ENCODE peak calls at places on chromosomes 7 and 10, in six cellular contexts. One of them, this sample, is unnamed.

GRCh38 chr7:363626-364025 is 73.7 kb downstream of the FOXL3 start:
- DNase-seq in K562: no peak
- DNase-seq in WTC11: no peak
- DNase-seq in HepG2: no peak
- DNase-seq in H1: no peak
- DNase-seq in GM12878: no peak
- DNase-seq in this sample: no peak

GRCh38 chr7:115066634-115067033 is 144.7 kb downstream of the MDFIC start:
- DNase-seq in K562: no peak
- DNase-seq in WTC11: no peak
- DNase-seq in HepG2: no peak
- DNase-seq in H1: no peak
- DNase-seq in GM12878: no peak
- DNase-seq in this sample: no peak

GRCh38 chr10:110978204-110978603 is 58.8 kb downstream of the SHOC2 start:
- DNase-seq in K562: no peak
- DNase-seq in WTC11: no peak
- DNase-seq in HepG2: no peak
- DNase-seq in H1: no peak
- DNase-seq in GM12878: no peak
- DNase-seq in this sample: no peak

GRCh38 chr7:129136887-129137647 is 7.4 kb upstream of the TSPAN33 start:
- DNase-seq in K562: no peak
- DNase-seq in WTC11: no peak
- DNase-seq in HepG2: no peak
- DNase-seq in H1: no peak
- DNase-seq in GM12878: no peak
- DNase-seq in this sample: no peak

GRCh38 chr7:123714296-123715080 is 34.3 kb downstream of the WASL start:
- DNase-seq in K562: no peak
- DNase-seq in WTC11: no peak
- DNase-seq in HepG2: no peak
- DNase-seq in H1: no peak
- DNase-seq in GM12878: no peak
- DNase-seq in this sample: no peak

GRCh38 chr7:124171068-124171467 is 138.2 kb upstream of the TMEM229A start:
- DNase-seq in K562: no peak
- DNase-seq in WTC11: peak; percentile 46
- DNase-seq in HepG2: no peak
- DNase-seq in H1: no peak
- DNase-seq in GM12878: no peak
- DNase-seq in this sample: peak; percentile 65

GRCh38 chr7:137949416-137950262 is 52.2 kb downstream of the CREB3L2 start:
- DNase-seq in K562: no peak
- DNase-seq in WTC11: no peak
- DNase-seq in HepG2: no peak
- DNase-seq in H1: no peak
- DNase-seq in GM12878: no peak
- DNase-seq in this sample: no peak

GRCh38 chr7:49523870-49524269 is 249.6 kb upstream of the VWC2 start:
- DNase-seq in K562: no peak
- DNase-seq in WTC11: no peak
- DNase-seq in HepG2: no peak
- DNase-seq in H1: no peak
- DNase-seq in GM12878: no peak
- DNase-seq in this sample: no peak

GRCh38 chr7:129643545-129644170 is 32.1 kb downstream of the NRF1 start:
- DNase-seq in K562: no peak
- DNase-seq in WTC11: no peak
- DNase-seq in HepG2: no peak
- DNase-seq in H1: no peak
- DNase-seq in GM12878: no peak
- DNase-seq in this sample: no peak

GRCh38 chr10:47121336-47121735 is 178.7 kb upstream of the GDF10 start:
- DNase-seq in K562: no peak
- DNase-seq in WTC11: no peak
- DNase-seq in HepG2: no peak
- DNase-seq in H1: peak; percentile 27
- DNase-seq in GM12878: no peak
- DNase-seq in this sample: no peak

GRCh38 chr7:91537260-91538152 is 273.3 kb downstream of the FZD1 start:
- DNase-seq in K562: no peak
- DNase-seq in WTC11: no peak
- DNase-seq in HepG2: no peak
- DNase-seq in H1: no peak
- DNase-seq in GM12878: no peak
- DNase-seq in this sample: peak; percentile 7

DNA sequence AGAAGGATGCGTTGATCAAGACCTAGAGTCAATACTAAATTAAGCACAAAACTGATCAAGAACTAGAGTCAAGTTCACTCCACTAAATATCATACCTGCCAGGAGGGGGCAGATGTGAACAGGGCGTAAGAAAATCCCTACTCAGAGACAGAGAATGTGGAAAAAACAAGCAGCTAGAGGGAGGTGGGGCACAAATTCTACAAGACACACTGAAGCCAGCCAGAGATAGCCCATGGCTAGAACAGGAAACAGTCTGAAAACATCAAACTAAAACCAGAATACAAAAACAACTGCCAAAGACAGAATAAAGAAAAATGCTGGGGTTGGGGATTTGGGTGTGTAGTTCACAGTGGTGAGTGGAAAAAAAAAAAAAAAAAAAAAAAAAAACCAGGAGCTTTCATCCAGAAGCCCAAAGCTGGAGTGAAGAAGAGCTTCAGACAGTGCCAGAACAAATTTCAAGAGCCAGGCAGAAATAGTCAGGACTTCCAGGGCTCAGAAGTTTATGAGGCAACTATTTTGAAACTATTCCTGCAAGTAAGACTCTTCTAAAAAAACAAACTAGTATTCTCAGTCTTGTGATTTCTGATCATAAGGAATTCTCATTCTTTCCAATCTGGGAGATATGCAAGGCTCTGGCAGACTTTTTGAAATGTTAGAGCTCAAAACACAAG is 118.3 kb downstream of the CCDC71L start:
- DNase-seq in K562: peak; percentile 80
- DNase-seq in WTC11: peak; percentile 58
- DNase-seq in HepG2: peak; percentile 48
- DNase-seq in H1: no peak
- DNase-seq in GM12878: peak; percentile 57
- DNase-seq in this sample: peak; percentile 90
- TF ChIP-seq CREB1 in K562: no peak
- TF ChIP-seq CREB1 in WTC11: no peak
- TF ChIP-seq CREB1 in HepG2: no peak
- TF ChIP-seq CREB1 in H1: no peak
- TF ChIP-seq CREB1 in GM12878: no peak
- TF ChIP-seq CREB1 in this sample: no peak

GRCh38 chr7:80412842-80413241 is 99.0 kb downstream of the GNAT3 start:
- DNase-seq in K562: no peak
- DNase-seq in WTC11: no peak
- DNase-seq in HepG2: no peak
- DNase-seq in H1: no peak
- DNase-seq in GM12878: no peak
- DNase-seq in this sample: no peak
- TF ChIP-seq CREB1 in K562: no peak
- TF ChIP-seq CREB1 in WTC11: no peak
- TF ChIP-seq CREB1 in HepG2: no peak
- TF ChIP-seq CREB1 in H1: no peak
- TF ChIP-seq CREB1 in GM12878: no peak
- TF ChIP-seq CREB1 in this sample: no peak

GRCh38 chr7:87530126-87530525 is 54.6 kb upstream of the ABCB4 start:
- DNase-seq in K562: no peak
- DNase-seq in WTC11: no peak
- DNase-seq in HepG2: no peak
- DNase-seq in H1: no peak
- DNase-seq in GM12878: no peak
- DNase-seq in this sample: no peak
- TF ChIP-seq CREB1 in K562: no peak
- TF ChIP-seq CREB1 in WTC11: no peak
- TF ChIP-seq CREB1 in HepG2: no peak
- TF ChIP-seq CREB1 in H1: no peak
- TF ChIP-seq CREB1 in GM12878: no peak
- TF ChIP-seq CREB1 in this sample: no peak

GRCh38 chr10:3397231-3397630 is 224.6 kb upstream of the PITRM1 start:
- DNase-seq in K562: no peak
- DNase-seq in WTC11: no peak
- DNase-seq in HepG2: no peak
- DNase-seq in H1: no peak
- DNase-seq in GM12878: no peak
- DNase-seq in this sample: no peak
- TF ChIP-seq CREB1 in K562: no peak
- TF ChIP-seq CREB1 in WTC11: no peak
- TF ChIP-seq CREB1 in HepG2: no peak
- TF ChIP-seq CREB1 in H1: no peak
- TF ChIP-seq CREB1 in GM12878: no peak
- TF ChIP-seq CREB1 in this sample: no peak

DNA sequence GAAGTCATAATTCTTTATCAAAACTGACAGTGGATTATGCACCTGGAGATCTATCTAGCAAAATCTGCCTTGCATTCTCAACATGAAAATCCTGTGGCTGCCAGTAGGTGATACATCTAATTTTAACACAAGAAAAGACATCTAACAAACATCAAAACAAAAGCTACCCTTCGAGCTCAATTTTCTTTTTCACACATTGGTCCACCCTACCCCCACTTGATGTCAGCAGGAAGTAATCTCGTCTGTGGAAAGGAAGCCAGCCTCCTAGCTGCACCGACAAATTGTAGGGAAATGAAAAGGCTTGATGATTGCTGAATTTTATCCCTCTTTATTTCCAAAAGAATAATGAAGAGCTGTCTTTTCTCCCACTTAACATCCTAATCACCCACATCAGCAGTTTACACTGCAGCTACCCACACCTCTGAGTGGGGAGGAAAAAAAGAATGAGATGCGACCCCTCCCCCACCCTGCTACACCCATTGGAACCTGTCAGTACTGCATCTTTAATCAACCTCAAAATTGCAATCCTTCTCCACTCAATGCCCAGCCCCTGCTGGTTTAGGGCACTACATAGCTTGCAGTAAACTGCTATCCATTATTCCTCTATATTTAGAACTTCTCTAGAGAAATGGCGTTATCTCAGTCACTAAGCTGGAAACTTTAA is 10.6 kb upstream of the CPVL start:
- DNase-seq in K562: no peak
- DNase-seq in WTC11: no peak
- DNase-seq in HepG2: no peak
- DNase-seq in H1: no peak
- DNase-seq in GM12878: no peak
- DNase-seq in this sample: peak; percentile 36
- TF ChIP-seq CREB1 in K562: no peak
- TF ChIP-seq CREB1 in WTC11: no peak
- TF ChIP-seq CREB1 in HepG2: no peak
- TF ChIP-seq CREB1 in H1: no peak
- TF ChIP-seq CREB1 in GM12878: no peak
- TF ChIP-seq CREB1 in this sample: no peak

GRCh38 chr10:79112898-79113431 is 44.2 kb downstream of the ZMIZ1 start:
- DNase-seq in K562: no peak
- DNase-seq in WTC11: no peak
- DNase-seq in HepG2: no peak
- DNase-seq in H1: no peak
- DNase-seq in GM12878: no peak
- DNase-seq in this sample: no peak
- TF ChIP-seq CREB1 in K562: no peak
- TF ChIP-seq CREB1 in WTC11: no peak
- TF ChIP-seq CREB1 in HepG2: no peak
- TF ChIP-seq CREB1 in H1: no peak
- TF ChIP-seq CREB1 in GM12878: no peak
- TF ChIP-seq CREB1 in this sample: no peak

DNA sequence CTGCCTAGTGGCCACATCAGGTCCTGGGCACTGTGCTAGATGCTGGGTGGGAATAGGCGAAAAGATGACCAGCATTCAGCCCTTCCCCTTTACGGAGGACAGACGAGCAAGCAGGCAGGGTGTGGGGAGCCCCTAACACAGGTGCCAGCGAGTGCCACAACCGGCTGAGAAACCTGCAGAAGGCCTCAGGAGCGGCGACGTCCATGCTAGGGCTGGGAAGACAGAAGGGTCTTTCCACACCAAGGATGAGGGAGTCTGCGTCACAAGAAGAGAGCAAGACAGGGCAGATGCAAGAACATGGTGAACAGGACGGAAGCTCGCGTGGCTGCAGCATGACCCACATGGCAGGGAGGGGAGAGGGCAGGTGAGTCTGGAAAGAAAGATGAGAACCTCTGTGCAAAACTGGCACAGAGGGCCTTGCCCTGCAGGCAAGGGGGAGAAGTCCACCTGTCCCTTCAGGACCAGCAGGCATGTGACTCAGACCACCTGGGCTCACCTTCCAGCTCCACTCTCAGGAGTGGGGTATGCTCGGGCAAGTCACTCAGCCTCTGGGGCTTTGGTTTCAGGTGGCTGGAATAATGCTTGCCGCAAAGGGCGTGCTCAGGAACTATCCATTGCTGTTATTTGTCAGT is 36.7 kb downstream of the KCNH2 start:
- DNase-seq in K562: no peak
- DNase-seq in WTC11: no peak
- DNase-seq in HepG2: no peak
- DNase-seq in H1: no peak
- DNase-seq in GM12878: no peak
- DNase-seq in this sample: no peak
- TF ChIP-seq CREB1 in K562: no peak
- TF ChIP-seq CREB1 in WTC11: no peak
- TF ChIP-seq CREB1 in HepG2: no peak
- TF ChIP-seq CREB1 in H1: no peak
- TF ChIP-seq CREB1 in GM12878: no peak
- TF ChIP-seq CREB1 in this sample: no peak

GRCh38 chr7:37320140-37320839 is 128.4 kb downstream of the ELMO1 start:
- DNase-seq in K562: no peak
- DNase-seq in WTC11: no peak
- DNase-seq in HepG2: peak; percentile 5
- DNase-seq in H1: no peak
- DNase-seq in GM12878: no peak
- DNase-seq in this sample: no peak
- TF ChIP-seq CREB1 in K562: no peak
- TF ChIP-seq CREB1 in WTC11: no peak
- TF ChIP-seq CREB1 in HepG2: no peak
- TF ChIP-seq CREB1 in H1: no peak
- TF ChIP-seq CREB1 in GM12878: no peak
- TF ChIP-seq CREB1 in this sample: no peak

GRCh38 chr7:12801107-12801506 is 113.7 kb downstream of the ARL4A start:
- DNase-seq in K562: peak; percentile 27
- DNase-seq in WTC11: no peak
- DNase-seq in HepG2: no peak
- DNase-seq in H1: no peak
- DNase-seq in GM12878: no peak
- DNase-seq in this sample: no peak
- TF ChIP-seq CREB1 in K562: no peak
- TF ChIP-seq CREB1 in WTC11: no peak
- TF ChIP-seq CREB1 in HepG2: no peak
- TF ChIP-seq CREB1 in H1: no peak
- TF ChIP-seq CREB1 in GM12878: no peak
- TF ChIP-seq CREB1 in this sample: no peak

This sample was measured in GM23338.